ENCODE peak calls at places on chromosomes 5 and 9, in four cellular contexts. G is amygdala, U is ACHN, I is G401. L is an unnamed sample.

GRCh38 chr5:132663771-132664695 is 6.1 kb downstream of the IL13 start:
- DNase-seq in U (no peak), I (no peak), G (no peak), L (no peak)

GRCh38 chr5:80736730-80737129 is 81.9 kb upstream of the DHFR start:
- DNase-seq in G (no peak), U (no peak), I (no peak), L (no peak)

GRCh38 chr9:95094002-95094401 is 223.5 kb downstream of the FANCC start:
- DNase-seq in G (no peak), U (no peak), I (no peak), L (no peak)

GRCh38 chr9:117720555-117720954 is 16.4 kb downstream of the TLR4 start:
- DNase-seq in I (no peak), U (no peak), G (no peak), L (no peak)

GRCh38 chr9:116686693-116687073 is 422 bp upstream of the TRIM32 start:
- DNase-seq in U (peak), I (no peak), G (no peak), L (no peak)

GRCh38 chr5:1460054-1460682 is 14.9 kb upstream of the SLC6A3 start:
- DNase-seq in G (no peak), I (no peak), U (no peak), L (no peak)

GRCh38 chr5:168314735-168315411 is 23.4 kb downstream of the WWC1 start:
- DNase-seq in G (no peak), I (no peak), U (peak), L (no peak)

GRCh38 chr5:909994-910768 is 17.5 kb downstream of the TRIP13 start:
- DNase-seq in U (no peak), G (no peak), I (no peak), L (no peak)

GRCh38 chr5:6501701-6502100 is 53.0 kb downstream of the UBE2QL1 start:
- DNase-seq in U (no peak), I (no peak), G (no peak), L (no peak)

GRCh38 chr9:91033270-91033669 is 231.7 kb downstream of the SYK start:
- DNase-seq in U (no peak), G (no peak), I (no peak), L (no peak)

GRCh38 chr5:141208478-141208877 is at the start of gene PCDHB12:
- DNase-seq in I (peak), G (no peak), U (no peak), L (no peak)

GRCh38 chr5:3382151-3382550 is 213.5 kb upstream of the IRX1 start:
- DNase-seq in I (no peak), G (no peak), U (no peak), L (no peak)

GRCh38 chr9:99822596-99823391 is 1.1 kb downstream of the NR4A3 start:
- DNase-seq in U (peak), G (peak), I (peak), L (peak)

GRCh38 chr5:116044073-116044472 is 11.8 kb downstream of the ARL14EPL start:
- DNase-seq in U (no peak), G (no peak), I (no peak), L (no peak)

GRCh38 chr5:157306690-157307089 is 40.8 kb downstream of the CYFIP2 start:
- DNase-seq in I (no peak), G (no peak), U (no peak), L (no peak)

GRCh38 chr9:136105398-136106135 is 10.5 kb upstream of the NACC2 start:
- DNase-seq in I (peak), U (no peak), G (no peak), L (no peak)

GRCh38 chr5:14158890-14159666 is 15.9 kb downstream of the TRIO start:
- DNase-seq in I (no peak), U (no peak), G (no peak), L (no peak)

GRCh38 chr9:93184439-93185221 is 691 bp downstream of the WNK2 start:
- DNase-seq in U (no peak), G (no peak), I (no peak), L (no peak)

GRCh38 chr5:66621146-66621545 is 25.0 kb downstream of the MAST4 start:
- DNase-seq in I (no peak), U (no peak), G (no peak), L (no peak)

GRCh38 chr5:139517683-139518564 is 35.4 kb upstream of the STING1 start:
- DNase-seq in G (peak), I (peak), U (peak), L (peak)

GRCh38 chr5:68099327-68099726 is 116.2 kb upstream of the PIK3R1 start:
- DNase-seq in I (no peak), G (no peak), U (no peak), L (no peak)

GRCh38 chr5:131163315-131164119 is 1.5 kb downstream of the HINT1 start:
- DNase-seq in I (no peak), G (no peak), U (peak), L (no peak)

GRCh38 chr5:143397302-143398052 is 6.0 kb downstream of the NR3C1 start:
- DNase-seq in G (no peak), U (no peak), I (peak), L (no peak)

GRCh38 chr9:71604197-71605063 is 163.9 kb downstream of the CEMIP2 start:
- DNase-seq in U (peak), G (peak), I (peak), L (no peak)

GRCh38 chr9:135524130-135524861 is 3.1 kb downstream of the LCN1 start:
- DNase-seq in U (no peak), G (no peak), I (no peak), L (no peak)